ENCODE peak calls at places on chromosomes 4 and X, in ten cellular contexts. V is dorsolateral prefrontal cortex, R is HCT116, F is IMR-90, H is foreskin fibroblast, X is HFF-Myc, P is mucosa of descending colon, O is heart left ventricle, K is fibroblast of the aortic adventitia, T is left lung. G is an unnamed sample.

GRCh38 chrX:65696613-65697012 is 29.2 kb downstream of the MSN start:
- DNase-seq in V (no peak), R (no peak), F (no peak), H (no peak), X (no peak), P (no peak), O (no peak), K (peak), T (no peak), G (no peak)

GRCh38 chr4:25178838-25179261 is 18.6 kb upstream of the SEPSECS start:
- DNase-seq in V (no peak), R (no peak), F (no peak), H (no peak), X (no peak), P (no peak), O (no peak), K (no peak), T (no peak), G (no peak)

GRCh38 chrX:85031505-85031904 is 27.8 kb downstream of the APOOL start:
- DNase-seq in V (no peak), R (no peak), F (no peak), H (no peak), X (no peak), P (no peak), O (no peak), K (no peak), T (no peak), G (no peak)

GRCh38 chr4:4673070-4673469 is 131.2 kb upstream of the STX18 start:
- DNase-seq in V (no peak), R (peak), F (no peak), H (no peak), X (no peak), P (peak), O (no peak), K (peak), T (no peak), G (peak)

GRCh38 chr4:149959391-149959790 is 118.9 kb upstream of the DCLK2 start:
- DNase-seq in V (no peak), R (no peak), F (peak), H (no peak), X (no peak), P (no peak), O (no peak), K (no peak), T (no peak), G (no peak)

GRCh38 chrX:3713225-3713936 is at the start of gene PRKX:
- DNase-seq in V (no peak), R (no peak), F (peak), H (peak), X (no peak), P (peak), O (peak), K (peak), T (peak), G (peak)

GRCh38 chr4:121380448-121381147 is at the start of gene QRFPR:
- DNase-seq in V (no peak), R (no peak), F (no peak), H (no peak), X (no peak), P (no peak), O (peak), K (no peak), T (peak), G (no peak)

GRCh38 chr4:173746424-173746823 is 216.4 kb upstream of the HAND2 start:
- DNase-seq in V (no peak), R (no peak), F (no peak), H (no peak), X (no peak), P (no peak), O (no peak), K (no peak), T (no peak), G (no peak)

GRCh38 chrX:10052906-10053625 is 85.9 kb downstream of the CLDN34 start:
- DNase-seq in V (peak), R (no peak), F (no peak), H (no peak), X (no peak), P (no peak), O (peak), K (peak), T (no peak), G (no peak)

GRCh38 chr4:183255487-183255886 is 64.6 kb downstream of the CLDN22 start:
- DNase-seq in V (no peak), R (no peak), F (no peak), H (no peak), X (no peak), P (no peak), O (no peak), K (no peak), T (no peak), G (no peak)

GRCh38 chr4:39053983-39054382 is 8.0 kb upstream of the KLHL5 start:
- DNase-seq in V (no peak), R (no peak), F (no peak), H (no peak), X (no peak), P (no peak), O (no peak), K (no peak), T (no peak), G (no peak)

GRCh38 chr4:126778348-126778747 is 854.4 kb upstream of the INTU start:
- DNase-seq in V (no peak), R (peak), F (peak), H (peak), X (no peak), P (no peak), O (no peak), K (peak), T (no peak), G (peak)

GRCh38 chrX:103742339-103742738 is 31.6 kb downstream of the TMEM31 start:
- DNase-seq in V (no peak), R (no peak), F (no peak), H (no peak), X (no peak), P (no peak), O (no peak), K (no peak), T (no peak), G (no peak)
- H3K4me3 ChIP-seq in V (no peak), R (no peak), F (no peak), H (no peak), X (no peak), P (no peak), O (no peak), K (no peak), T (no peak), G (no peak)

GRCh38 chrX:115894087-115894486 is 276.5 kb upstream of the AGTR2 start:
- DNase-seq in V (peak), R (peak), F (peak), H (no peak), X (no peak), P (peak), O (no peak), K (peak), T (no peak), G (peak)
- TF ChIP-seq CTCF in V (peak), R (no peak), F (peak), H (no peak), X (no peak), P (no peak), O (peak), K (peak), T (no peak), G (peak)

GRCh38 chr4:57548856-57549255 is 438.7 kb upstream of the IGFBP7 start:
- DNase-seq in V (no peak), R (no peak), F (no peak), H (no peak), X (no peak), P (no peak), O (no peak), K (no peak), T (no peak), G (no peak)

GRCh38 chr4:57550143-57550542 is 440.0 kb upstream of the IGFBP7 start:
- DNase-seq in V (peak), R (no peak), F (no peak), H (no peak), X (no peak), P (no peak), O (no peak), K (no peak), T (no peak), G (no peak)

GRCh38 chr4:57544811-57545654 is 434.8 kb upstream of the IGFBP7 start:
- DNase-seq in V (no peak), R (no peak), F (no peak), H (no peak), X (no peak), P (no peak), O (no peak), K (no peak), T (no peak), G (no peak)
- H3K4me3 ChIP-seq in V (no peak), R (no peak), F (no peak), H (no peak), X (no peak), P (no peak), O (no peak), K (no peak), T (no peak), G (no peak)

GRCh38 chr4:76536381-76536689 is 101.3 kb downstream of the SHROOM3 start:
- DNase-seq in V (no peak), R (no peak), F (no peak), H (no peak), X (no peak), P (no peak), O (no peak), K (no peak), T (no peak), G (no peak)

GRCh38 chr4:76538296-76538695 is 103.3 kb downstream of the SHROOM3 start:
- DNase-seq in V (no peak), R (no peak), F (no peak), H (no peak), X (no peak), P (no peak), O (no peak), K (no peak), T (no peak), G (no peak)

GRCh38 chr4:76539979-76540378 is 105.0 kb downstream of the SHROOM3 start:
- DNase-seq in V (no peak), R (no peak), F (no peak), H (no peak), X (no peak), P (no peak), O (no peak), K (peak), T (no peak), G (no peak)

GRCh38 chr4:76543378-76543777 is 108.3 kb downstream of the SHROOM3 start:
- DNase-seq in V (no peak), R (no peak), F (no peak), H (no peak), X (no peak), P (no peak), O (no peak), K (no peak), T (no peak), G (no peak)

GRCh38 chr4:76540496-76540895 is 105.5 kb downstream of the SHROOM3 start:
- DNase-seq in V (no peak), R (no peak), F (no peak), H (no peak), X (no peak), P (no peak), O (no peak), K (peak), T (no peak), G (no peak)
- TF ChIP-seq CTCF in V (no peak), R (no peak), F (no peak), H (no peak), X (no peak), P (no peak), O (no peak), K (no peak), T (no peak), G (no peak)

DNA sequence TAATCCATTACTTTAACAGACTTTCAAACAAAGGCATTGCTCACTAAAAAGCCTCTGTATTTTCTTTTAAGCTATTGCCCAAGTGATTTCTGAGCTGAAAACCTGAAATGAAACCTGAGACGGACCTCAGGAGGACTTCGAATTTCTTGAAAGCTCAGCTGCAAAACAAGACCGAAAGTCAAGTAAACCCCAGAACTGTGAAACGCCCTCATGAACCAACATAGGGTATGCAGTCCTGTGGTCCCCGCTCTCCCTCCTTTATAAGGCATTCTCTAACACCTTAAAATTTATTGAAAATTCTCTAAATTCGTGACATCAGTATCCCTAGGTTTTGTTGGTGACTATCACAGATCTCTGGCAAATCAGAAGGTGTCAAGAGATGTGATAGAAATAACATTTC is 91.8 kb downstream of the SHISA3 start:
- DNase-seq in V (no peak), R (no peak), F (no peak), H (no peak), X (no peak), P (no peak), O (no peak), K (no peak), T (no peak), G (no peak)
- H3K4me3 ChIP-seq in V (no peak), R (no peak), F (no peak), H (no peak), X (no peak), P (no peak), O (no peak), K (no peak), T (no peak), G (no peak)

GRCh38 chr4:65089666-65090065 is 580.6 kb downstream of the EPHA5 start:
- DNase-seq in V (no peak), R (no peak), F (no peak), H (no peak), X (no peak), P (no peak), O (no peak), K (peak), T (no peak), G (peak)
- TF ChIP-seq CTCF in V (no peak), R (no peak), F (no peak), H (no peak), X (no peak), P (no peak), O (no peak), K (peak), T (no peak), G (peak)

DNA sequence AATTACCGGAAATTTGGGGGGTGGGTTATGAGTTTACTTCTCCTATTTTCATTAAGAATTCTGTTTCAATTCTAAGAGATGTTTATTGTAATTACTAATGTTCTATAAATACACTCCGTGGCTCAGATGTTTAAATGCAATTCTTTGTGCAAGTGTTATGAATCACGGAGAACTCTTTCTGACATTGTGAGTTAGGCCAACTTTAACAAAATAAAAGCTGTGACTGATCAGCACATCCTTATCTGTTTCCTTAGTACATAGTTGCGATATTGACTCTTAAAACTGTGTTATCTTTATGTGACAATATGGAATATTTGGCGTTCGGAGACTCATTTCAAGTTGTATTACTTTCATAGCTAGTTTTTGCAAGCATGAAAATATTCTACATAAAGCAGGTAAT is 902 bp downstream of the KLHL4 start:
- DNase-seq in V (no peak), R (no peak), F (peak), H (no peak), X (no peak), P (no peak), O (no peak), K (peak), T (no peak), G (peak)
- H3K4me3 ChIP-seq in V (peak), R (no peak), F (no peak), H (no peak), X (no peak), P (no peak), O (peak), K (peak), T (peak), G (peak)